ENCODE peak calls at places on chromosomes 1 and 21, in seven cellular contexts. R, A, T, O, Y, F and I are unnamed samples.
A peak's percentile ranks its signal among the peaks of the same experiment; 100 is the strongest.

GRCh38 chr1:8061210-8061609 is 35.1 kb upstream of the ERRFI1 start:
- DNase-seq in O (no peak), R (peak; percentile 87), T (peak; percentile 83), A (no peak), Y (peak; percentile 94), F (no peak), I (no peak)

GRCh38 chr1:40982721-40983120 is 3.2 kb downstream of the CTPS1 start:
- DNase-seq in A (no peak), T (no peak), F (no peak), Y (no peak), R (no peak), O (no peak), I (no peak)

GRCh38 chr21:37338671-37339526 is 27.7 kb upstream of the DYRK1A start:
- DNase-seq in O (no peak), A (no peak), Y (peak; percentile 89), F (no peak), T (peak; percentile 94), R (peak; percentile 70), I (no peak)

GRCh38 chr1:223429821-223430220 is 36.6 kb downstream of the CCDC185 start:
- DNase-seq in A (no peak), T (no peak), Y (peak; percentile 24), F (no peak), R (no peak), O (no peak), I (no peak)

GRCh38 chr1:6743189-6744101 is 41.8 kb upstream of the CAMTA1 start:
- DNase-seq in A (no peak), T (peak; percentile 80), R (peak; percentile 36), O (peak; percentile 32), F (no peak), Y (peak; percentile 66), I (no peak)

GRCh38 chr21:45889961-45890360 is 91.6 kb upstream of the COL6A1 start:
- DNase-seq in O (no peak), T (no peak), R (no peak), A (no peak), Y (no peak), F (no peak), I (no peak)

GRCh38 chr1:235874226-235874625 is 7.5 kb upstream of the LYST start:
- DNase-seq in R (no peak), O (no peak), F (no peak), A (no peak), T (no peak), Y (no peak), I (no peak)

GRCh38 chr1:234503193-234504050 is 24.4 kb upstream of the TARBP1 start:
- DNase-seq in Y (no peak), T (no peak), A (no peak), O (no peak), R (no peak), F (no peak), I (no peak)

GRCh38 chr1:220775238-220775853 is 11.4 kb upstream of the MTARC1 start:
- DNase-seq in Y (no peak), F (no peak), T (no peak), A (no peak), R (no peak), O (peak; percentile 37), I (no peak)

GRCh38 chr1:2049517-2050481 is at the start of gene PRKCZ:
- DNase-seq in A (peak; percentile 89), Y (peak; percentile 70), O (peak; percentile 86), R (no peak), F (peak; percentile 98), T (no peak), I (no peak)

GRCh38 chr1:94676686-94677085 is 135.1 kb upstream of the F3 start:
- DNase-seq in T (no peak), Y (no peak), O (no peak), R (no peak), F (no peak), A (no peak), I (no peak)

GRCh38 chr1:45557422-45557944 is 6.9 kb downstream of the AKR1A1 start:
- DNase-seq in A (no peak), T (no peak), F (no peak), R (no peak), O (no peak), Y (no peak), I (no peak)

GRCh38 chr1:18535391-18536210 is 54.9 kb downstream of the KLHDC7A start:
- DNase-seq in T (no peak), F (no peak), R (no peak), O (no peak), A (no peak), Y (peak; percentile 6), I (no peak)

GRCh38 chr21:45655071-45655470 is 11.5 kb downstream of the PCBP3 start:
- DNase-seq in R (peak; percentile 7), Y (no peak), O (no peak), A (no peak), T (peak; percentile 53), F (no peak), I (no peak)

GRCh38 chr1:4017636-4018365 is 117.7 kb upstream of the C1orf174 start:
- DNase-seq in Y (no peak), R (no peak), O (no peak), T (no peak), A (no peak), F (no peak), I (no peak)

GRCh38 chr1:153789478-153790148 is 14.4 kb downstream of the SLC27A3 start:
- DNase-seq in A (no peak), Y (no peak), O (no peak), T (no peak), R (no peak), F (no peak), I (no peak)

GRCh38 chr1:227428803-227429202 is 110.5 kb upstream of the CDC42BPA start:
- DNase-seq in O (no peak), F (no peak), T (no peak), R (no peak), A (no peak), Y (peak; percentile 24), I (no peak)